ENCODE peak calls at places on chromosomes 5 and 9, in ten cellular contexts. X is astrocyte of the hippocampus; Y is H1; V is stimulated activated naive B cell treated with anti-CD40 and anti-IgM and Interleukin-4, amounts not matched to agents 10 μg/mL and 1 μg/mL and 100 μg/mL, for 72 hours; M is posterior vena cava; K is hypothalamus; T is lower lobe of right lung; G is activated T-helper 1 cell treated with anti-CD3 and anti-CD28 coated beads, Interleukin-12 subunit alpha, Interleukin-12 subunit beta, Interleukin-2, Interleukin-4 antibody, amounts not matched to agents 30 ng/mL and 10 ng/mL and 1 ng/mL, durations not matched to agents 14 hours and 24 hours and 36 hours; Z is stimulated activated CD8-positive, alpha-beta memory T cell treated with anti-CD3 and anti-CD28 coated beads, Interleukin-12 subunit alpha, Interleukin-12 subunit beta, amount 100 ng/mL, for 1 hour; J is GM23338. S is an unnamed sample.

GRCh38 chr5:34022131-34022705 is 14.4 kb upstream of the AMACR start:
- DNase-seq in X (peak), Y (no peak), V (no peak), M (no peak), K (no peak), T (no peak), G (peak), Z (no peak), J (no peak), S (no peak)

GRCh38 chr9:16074962-16075361 is 522.1 kb downstream of the CCDC171 start:
- DNase-seq in X (no peak), Y (no peak), V (no peak), M (no peak), K (no peak), T (no peak), G (no peak), Z (no peak), J (no peak), S (no peak)

GRCh38 chr9:118751848-118752223 is 617.4 kb downstream of the BRINP1 start:
- DNase-seq in X (no peak), Y (no peak), V (no peak), M (no peak), K (no peak), T (no peak), G (no peak), Z (no peak), J (no peak), S (no peak)

GRCh38 chr9:78406146-78406545 is 109.2 kb downstream of the PSAT1 start:
- DNase-seq in X (peak), Y (no peak), V (no peak), M (no peak), K (no peak), T (no peak), G (no peak), Z (no peak), J (peak), S (no peak)

GRCh38 chr5:57366744-57367143 is 115.9 kb downstream of the ACTBL2 start:
- DNase-seq in X (peak), Y (no peak), V (no peak), M (no peak), K (no peak), T (no peak), G (no peak), Z (no peak), J (no peak), S (no peak)

GRCh38 chr5:81450940-81451339 is 57.0 kb upstream of the ACOT12 start:
- DNase-seq in X (peak), Y (no peak), V (no peak), M (no peak), K (no peak), T (no peak), G (no peak), Z (no peak), J (peak), S (no peak)

GRCh38 chr5:105684799-105685198 is 1985.9 kb downstream of the EFNA5 start:
- DNase-seq in X (peak), Y (no peak), V (no peak), M (no peak), K (no peak), T (no peak), G (no peak), Z (no peak), J (no peak), S (no peak)

GRCh38 chr5:119074419-119074818 is 3.5 kb downstream of the DMXL1 start:
- DNase-seq in X (no peak), Y (no peak), V (peak), M (no peak), K (no peak), T (no peak), G (no peak), Z (no peak), J (no peak), S (peak)

GRCh38 chr9:129640871-129641750 is 840 bp downstream of the ASB6 start:
- DNase-seq in X (no peak), Y (no peak), V (no peak), M (peak), K (no peak), T (no peak), G (no peak), Z (no peak), J (no peak), S (no peak)

GRCh38 chr5:119743927-119744326 is 114.6 kb downstream of the FAM170A start:
- DNase-seq in X (peak), Y (no peak), V (no peak), M (no peak), K (no peak), T (no peak), G (no peak), Z (no peak), J (peak), S (peak)

GRCh38 chr5:69188811-69189161 is 597 bp upstream of the CENPH start:
- DNase-seq in X (no peak), Y (no peak), V (no peak), M (no peak), K (no peak), T (no peak), G (no peak), Z (no peak), J (no peak), S (no peak)

GRCh38 chr9:130111805-130112204 is 58.1 kb downstream of the GPR107 start:
- DNase-seq in X (no peak), Y (no peak), V (no peak), M (peak), K (no peak), T (peak), G (no peak), Z (no peak), J (no peak), S (no peak)

GRCh38 chr5:1745190-1745805 is 54.3 kb downstream of the MRPL36 start:
- DNase-seq in X (no peak), Y (no peak), V (no peak), M (no peak), K (no peak), T (peak), G (no peak), Z (no peak), J (no peak), S (no peak)

GRCh38 chr5:173765030-173765644 is 123.0 kb upstream of the CPEB4 start:
- DNase-seq in X (no peak), Y (no peak), V (no peak), M (peak), K (no peak), T (no peak), G (no peak), Z (no peak), J (no peak), S (no peak)

GRCh38 chr9:121182437-121182836 is 19.2 kb downstream of the RAB14 start:
- DNase-seq in X (no peak), Y (no peak), V (no peak), M (no peak), K (no peak), T (no peak), G (no peak), Z (no peak), J (no peak), S (no peak)

GRCh38 chr9:33175633-33176325 is 8.6 kb upstream of the B4GALT1 start:
- DNase-seq in X (no peak), Y (no peak), V (no peak), M (no peak), K (no peak), T (no peak), G (no peak), Z (no peak), J (no peak), S (no peak)

GRCh38 chr5:132877938-132878337 is 4.5 kb downstream of the LEAP2 start:
- DNase-seq in X (peak), Y (no peak), V (no peak), M (no peak), K (peak), T (no peak), G (no peak), Z (no peak), J (no peak), S (no peak)

GRCh38 chr9:94287877-94288513 is 28.9 kb downstream of the ZNF169 start:
- DNase-seq in X (no peak), Y (no peak), V (no peak), M (no peak), K (no peak), T (no peak), G (no peak), Z (no peak), J (no peak), S (no peak)

GRCh38 chr5:113123563-113123962 is 147.0 kb downstream of the DCP2 start:
- DNase-seq in X (peak), Y (no peak), V (no peak), M (no peak), K (no peak), T (no peak), G (no peak), Z (no peak), J (peak), S (no peak)

GRCh38 chr9:104608336-104608735 is 2.9 kb upstream of the OR13C2 start:
- DNase-seq in X (no peak), Y (no peak), V (no peak), M (no peak), K (no peak), T (no peak), G (no peak), Z (no peak), J (peak), S (no peak)

GRCh38 chr9:133149130-133150015 is 14.3 kb downstream of the GBGT1 start:
- DNase-seq in X (peak), Y (peak), V (peak), M (peak), K (peak), T (peak), G (peak), Z (peak), J (peak), S (peak)

GRCh38 chr5:59506285-59506877 is 387.1 kb downstream of the PDE4D start:
- DNase-seq in X (peak), Y (no peak), V (no peak), M (no peak), K (no peak), T (no peak), G (no peak), Z (no peak), J (peak), S (no peak)

GRCh38 chr5:160076997-160077396 is 42.3 kb downstream of the PWWP2A start:
- DNase-seq in X (no peak), Y (no peak), V (no peak), M (no peak), K (no peak), T (no peak), G (no peak), Z (no peak), J (no peak), S (no peak)

GRCh38 chr5:59186623-59187022 is 603.7 kb downstream of the RAB3C start:
- DNase-seq in X (peak), Y (no peak), V (no peak), M (no peak), K (no peak), T (no peak), G (no peak), Z (no peak), J (no peak), S (no peak)

GRCh38 chr5:149611327-149611726 is 30.0 kb downstream of the ARHGEF37 start:
- DNase-seq in X (peak), Y (no peak), V (no peak), M (no peak), K (no peak), T (no peak), G (no peak), Z (no peak), J (no peak), S (no peak)

GRCh38 chr5:68970617-68971016 is 123.2 kb upstream of the SLC30A5 start:
- DNase-seq in X (no peak), Y (no peak), V (no peak), M (no peak), K (no peak), T (no peak), G (no peak), Z (no peak), J (no peak), S (no peak)

GRCh38 chr5:140041492-140042421 is 1.3 kb downstream of the NRG2 start:
- DNase-seq in X (peak), Y (no peak), V (no peak), M (peak), K (peak), T (peak), G (no peak), Z (no peak), J (peak), S (peak)

GRCh38 chr5:55427157-55427556 is 107.6 kb downstream of the PLPP1 start:
- DNase-seq in X (peak), Y (no peak), V (no peak), M (no peak), K (no peak), T (no peak), G (no peak), Z (no peak), J (no peak), S (no peak)

GRCh38 chr9:78210841-78211301 is 25.0 kb upstream of the CEP78 start:
- DNase-seq in X (no peak), Y (no peak), V (no peak), M (no peak), K (no peak), T (no peak), G (no peak), Z (no peak), J (no peak), S (peak)

GRCh38 chr5:132376694-132377641 is 7.5 kb downstream of the SLC22A5 start:
- DNase-seq in X (peak), Y (no peak), V (no peak), M (no peak), K (peak), T (no peak), G (no peak), Z (no peak), J (no peak), S (no peak)

GRCh38 chr5:72138943-72139467 is 31.7 kb downstream of the MAP1B start:
- DNase-seq in X (peak), Y (no peak), V (no peak), M (no peak), K (no peak), T (no peak), G (no peak), Z (no peak), J (no peak), S (peak)

GRCh38 chr9:76835571-76836283 is 70.2 kb downstream of the PRUNE2 start:
- DNase-seq in X (peak), Y (no peak), V (no peak), M (no peak), K (no peak), T (no peak), G (no peak), Z (no peak), J (no peak), S (no peak)

GRCh38 chr9:112863781-112864180 is 26.9 kb downstream of the SLC46A2 start:
- DNase-seq in X (no peak), Y (no peak), V (no peak), M (no peak), K (no peak), T (no peak), G (no peak), Z (no peak), J (no peak), S (no peak)

GRCh38 chr5:170312666-170313065 is 15.1 kb upstream of the LCP2 start:
- DNase-seq in X (peak), Y (no peak), V (no peak), M (no peak), K (no peak), T (no peak), G (peak), Z (no peak), J (no peak), S (no peak)

GRCh38 chr5:16736158-16736994 is 119.6 kb upstream of the RETREG1 start:
- DNase-seq in X (peak), Y (no peak), V (no peak), M (no peak), K (no peak), T (peak), G (no peak), Z (no peak), J (peak), S (no peak)

GRCh38 chr5:102296229-102296817 is at the start of gene SLCO4C1:
- DNase-seq in X (peak), Y (peak), V (peak), M (peak), K (peak), T (peak), G (peak), Z (peak), J (peak), S (peak)

S was measured in GM12878.